ENCODE peak calls at places on chromosomes 13 and 19, in seven cellular contexts. Z is stimulated activated CD4-positive, alpha-beta T cell treated with anti-CD3 and anti-CD28 coated beads, Interleukin-1b, Interleukin-23, amount 100 ng/mL, for 24 hours; U is NCI-H2081 treated with DMSO at 0.1 percent for 48 hours; K is NCI-H1436; R is dorsolateral prefrontal cortex; G is amygdala; T is OCI-LY7. D is an unnamed sample.

GRCh38 chr19:44687898-44688297 is 11.1 kb upstream of the CEACAM16 start:
- DNase-seq in T (no peak), G (no peak), U (no peak), Z (no peak), K (no peak), R (no peak), D (no peak)

GRCh38 chr13:75316427-75316826 is 165.5 kb downstream of the TBC1D4 start:
- DNase-seq in Z (no peak), G (no peak), T (no peak), U (no peak), K (no peak), R (no peak), D (no peak)

GRCh38 chr19:38663957-38664502 is 16.6 kb downstream of the ACTN4 start:
- DNase-seq in Z (no peak), T (no peak), K (no peak), R (peak; percentile 71), G (no peak), U (no peak), D (peak; percentile 81)

GRCh38 chr19:42653841-42654240 is 59.1 kb upstream of the CEACAM8 start:
- DNase-seq in K (no peak), Z (no peak), U (no peak), G (no peak), T (no peak), R (no peak), D (no peak)

GRCh38 chr13:73168993-73169401 is 110.2 kb downstream of the KLF5 start:
- DNase-seq in G (no peak), R (no peak), U (no peak), K (no peak), Z (no peak), T (no peak), D (no peak)

GRCh38 chr13:99269627-99270252 is 11.6 kb upstream of the GPR18 start:
- DNase-seq in K (no peak), Z (no peak), R (no peak), U (no peak), T (peak; percentile 55), G (no peak), D (no peak)

GRCh38 chr13:46119883-46120614 is 15.2 kb upstream of the CPB2 start:
- DNase-seq in G (no peak), T (no peak), K (no peak), R (no peak), U (no peak), Z (no peak), D (no peak)

GRCh38 chr13:75255653-75256052 is 226.3 kb downstream of the TBC1D4 start:
- DNase-seq in K (no peak), G (no peak), U (no peak), Z (no peak), T (no peak), R (no peak), D (no peak)

GRCh38 chr13:40452741-40453665 is 213.4 kb downstream of the FOXO1 start:
- DNase-seq in R (no peak), K (no peak), Z (no peak), G (no peak), U (no peak), T (no peak), D (no peak)